ENCODE peak calls at places on chromosomes 7 and 10, in six cellular contexts. K is GM06990, N is epithelial cell of esophagus, I is skeletal muscle cell, Z is brain microvascular endothelial cell, Y is spleen. J is an unnamed sample.
A peak's percentile ranks its signal among the peaks of the same experiment; 100 is the strongest.

GRCh38 chr7:134140889-134141867 is 14.0 kb downstream of the LRGUK start:
- DNase-seq in Z (peak; percentile 57), K (peak; percentile 13), N (peak; percentile 54), Y (peak; percentile 82), I (no peak), J (peak; percentile 84)

GRCh38 chr10:131726460-131726861 is 174.3 kb upstream of the PPP2R2D start:
- DNase-seq in N (no peak), K (no peak), Z (no peak), Y (peak; percentile 79), I (no peak), J (no peak)

GRCh38 chr10:129063877-129064276 is 403.2 kb upstream of the MGMT start:
- DNase-seq in Z (no peak), Y (peak; percentile 23), K (no peak), I (no peak), N (no peak), J (no peak)

GRCh38 chr10:19811517-19811916 is 4.7 kb upstream of the PLXDC2 start:
- DNase-seq in N (peak; percentile 42), Z (peak; percentile 41), Y (no peak), K (no peak), I (no peak), J (peak; percentile 35)

GRCh38 chr7:2017483-2017891 is 215.3 kb downstream of the MAD1L1 start:
- DNase-seq in K (no peak), Z (no peak), Y (no peak), I (no peak), N (no peak), J (no peak)

GRCh38 chr7:47266799-47267198 is 315.1 kb downstream of the TNS3 start:
- DNase-seq in K (no peak), I (no peak), Z (peak; percentile 11), Y (peak; percentile 62), N (peak; percentile 15), J (peak; percentile 44)

GRCh38 chr10:117413928-117414618 is 38.8 kb upstream of the PDZD8 start:
- DNase-seq in K (no peak), N (peak; percentile 93), Z (no peak), I (peak; percentile 8), Y (no peak), J (peak; percentile 93)

GRCh38 chr7:23333671-23334246 is 34.6 kb downstream of the MALSU1 start:
- DNase-seq in Z (peak; percentile 90), Y (no peak), N (peak; percentile 93), K (no peak), I (peak; percentile 96), J (peak; percentile 89)

GRCh38 chr7:117480978-117481377 is 1.2 kb downstream of the CFTR start:
- DNase-seq in Y (no peak), N (no peak), I (no peak), K (no peak), Z (no peak), J (no peak)

GRCh38 chr10:79146611-79147130 is 77.9 kb downstream of the ZMIZ1 start:
- DNase-seq in N (no peak), Y (peak; percentile 89), I (no peak), K (no peak), Z (no peak), J (peak; percentile 51)

GRCh38 chr10:46787321-46787615 is 124.0 kb upstream of the PTPN20 start:
- DNase-seq in I (no peak), N (peak; percentile 67), Y (no peak), K (no peak), Z (peak; percentile 64), J (peak; percentile 71)

GRCh38 chr7:80467069-80467468 is 44.8 kb downstream of the GNAT3 start:
- DNase-seq in Z (peak; percentile 12), Y (no peak), N (no peak), K (no peak), I (no peak), J (no peak)

GRCh38 chr7:93148727-93149126 is 542 bp upstream of the SAMD9L start:
- DNase-seq in I (no peak), N (no peak), Y (no peak), Z (no peak), K (no peak), J (no peak)

GRCh38 chr7:93146465-93147127 is 1.6 kb downstream of the SAMD9L start:
- DNase-seq in I (no peak), N (no peak), Y (no peak), Z (no peak), K (no peak), J (no peak)

GRCh38 chr7:93148135-93148534 is at the start of gene SAMD9L:
- DNase-seq in Z (no peak), Y (no peak), N (peak; percentile 20), I (no peak), K (no peak), J (peak; percentile 19)

GRCh38 chr7:93146036-93146435 is 2.1 kb downstream of the SAMD9L start:
- DNase-seq in I (no peak), Z (no peak), N (no peak), K (no peak), Y (no peak), J (no peak)

GRCh38 chr7:93147358-93147757 is 827 bp downstream of the SAMD9L start:
- DNase-seq in I (no peak), Y (peak; percentile 64), K (no peak), Z (peak; percentile 45), N (peak; percentile 21), J (peak; percentile 66)
- H3K4me3 ChIP-seq in I (peak overlapping the region; percentile 22), Y (peak overlapping the region; percentile 58), K (peak overlapping the region; percentile 79), Z (peak overlapping the region; percentile 16), N (peak overlapping the region; percentile 0), J (peak overlapping the region; percentile 65)

GRCh38 chr7:27109533-27110162 is 7.2 kb upstream of the HOXA2 start:
- DNase-seq in N (no peak), Z (no peak), K (no peak), I (no peak), Y (no peak), J (no peak)
- H3K4me3 ChIP-seq in N (no peak overlapping the region), Z (no peak overlapping the region), K (no peak overlapping the region), I (no peak overlapping the region), Y (no peak overlapping the region), J (no peak overlapping the region)

GRCh38 chr7:64888901-64889685 is 14.0 kb upstream of the ZNF273 start:
- DNase-seq in I (no peak), Z (no peak), N (peak; percentile 14), Y (peak; percentile 88), K (no peak), J (no peak)
- H3K4me3 ChIP-seq in I (peak overlapping the region; percentile 32), Z (peak overlapping the region; percentile 41), N (peak overlapping the region; percentile 31), Y (peak overlapping the region; percentile 52), K (no peak overlapping the region), J (peak overlapping the region; percentile 35)

DNA sequence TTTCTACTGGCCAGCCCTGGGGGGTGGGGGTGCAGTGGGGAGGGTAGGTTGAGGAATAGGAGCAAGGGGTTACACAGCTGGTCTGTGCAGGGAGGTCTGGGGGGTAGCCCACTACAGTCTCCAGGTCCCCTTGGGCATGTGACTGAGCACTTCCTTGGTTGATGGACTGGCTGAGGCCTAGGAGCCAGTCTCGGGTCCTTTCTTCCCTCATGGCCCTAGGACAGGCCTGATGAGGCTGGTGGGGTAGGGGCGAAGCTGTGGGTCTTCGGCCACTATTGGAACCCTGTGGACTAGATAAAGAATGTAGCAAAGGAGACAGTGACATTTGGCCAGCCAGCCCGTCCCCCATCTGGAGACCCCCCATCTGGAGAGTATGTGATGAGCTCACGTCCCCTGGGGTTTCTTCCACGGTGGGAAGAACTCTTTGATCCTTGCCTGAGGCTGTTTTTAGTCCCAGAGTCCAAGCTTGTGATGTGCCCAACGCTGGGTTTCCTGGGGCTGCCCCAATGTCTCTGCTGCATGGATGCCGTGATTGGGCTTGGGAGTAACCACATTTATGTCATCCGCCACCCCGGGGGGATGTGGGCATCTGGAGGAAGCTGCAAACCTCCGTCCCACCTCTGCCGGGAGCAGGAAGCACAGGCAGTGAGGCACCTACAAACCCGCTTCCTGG is 20.7 kb downstream of the FAM241B start:
- DNase-seq in K (no peak), Z (no peak), N (no peak), I (no peak), Y (peak; percentile 47), J (no peak)
- H3K4me3 ChIP-seq in K (no peak overlapping the region), Z (no peak overlapping the region), N (no peak overlapping the region), I (no peak overlapping the region), Y (no peak overlapping the region), J (no peak overlapping the region)

GRCh38 chr10:90481326-90481923 is 376.4 kb downstream of the HTR7 start:
- DNase-seq in K (no peak), N (peak; percentile 24), Z (peak; percentile 1), Y (no peak), I (no peak), J (no peak)

GRCh38 chr10:90480466-90480865 is 377.4 kb downstream of the HTR7 start:
- DNase-seq in I (no peak), Y (no peak), N (peak; percentile 74), Z (no peak), K (no peak), J (no peak)

GRCh38 chr10:90484518-90484917 is 373.3 kb downstream of the HTR7 start:
- DNase-seq in Z (peak; percentile 7), Y (no peak), N (peak; percentile 99), K (no peak), I (no peak), J (peak; percentile 29)
- H3K4me3 ChIP-seq in Z (no peak overlapping the region), Y (no peak overlapping the region), N (no peak overlapping the region), K (no peak overlapping the region), I (no peak overlapping the region), J (no peak overlapping the region)

GRCh38 chr7:64611717-64612116 is 48.8 kb upstream of the ZNF680 start:
- DNase-seq in Y (no peak), Z (no peak), K (no peak), I (no peak), N (no peak), J (no peak)
- H3K4me3 ChIP-seq in Y (no peak overlapping the region), Z (no peak overlapping the region), K (no peak overlapping the region), I (no peak overlapping the region), N (no peak overlapping the region), J (no peak overlapping the region)

DNA sequence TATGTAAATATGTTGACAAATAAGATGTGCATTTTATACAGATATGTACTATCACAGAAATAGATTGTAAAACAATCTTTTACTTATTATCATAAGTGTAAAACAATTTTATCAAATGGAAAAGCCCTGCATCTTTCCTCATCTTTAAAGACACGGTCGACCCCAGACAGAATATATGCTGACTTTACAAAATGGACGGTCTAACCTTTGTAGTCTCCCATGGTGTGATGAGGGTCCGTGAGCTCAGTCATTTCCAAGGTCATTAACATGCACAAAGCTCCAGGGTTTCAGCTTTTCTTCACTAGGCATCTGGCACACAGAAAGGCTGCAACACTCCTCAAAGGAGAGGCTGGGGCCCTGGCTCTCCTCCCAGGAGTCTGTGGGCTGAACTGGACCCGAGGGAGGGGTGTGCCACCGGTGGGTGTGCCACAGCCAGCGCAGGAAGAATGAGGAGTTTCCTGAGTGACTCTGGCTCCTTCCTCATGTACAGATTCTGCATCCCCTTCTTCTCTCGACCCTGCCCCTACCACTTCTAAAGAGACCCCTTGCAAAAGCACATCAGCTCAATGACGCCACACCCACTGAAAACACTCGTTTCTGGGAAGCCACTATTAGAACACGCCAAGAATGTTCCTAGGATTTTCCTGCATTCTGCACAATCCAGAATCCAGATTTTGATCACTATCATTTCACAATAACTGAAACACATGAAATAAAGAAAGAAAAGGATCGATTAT is 26.2 kb upstream of the ABLIM1 start:
- DNase-seq in N (peak; percentile 64), Z (no peak), I (no peak), K (no peak), Y (no peak), J (no peak)
- H3K4me3 ChIP-seq in N (peak overlapping the region; percentile 2), Z (peak overlapping the region; percentile 24), I (no peak overlapping the region), K (no peak overlapping the region), Y (no peak overlapping the region), J (peak overlapping the region; percentile 24)

GRCh38 chr7:75913437-75913836 is 1.5 kb upstream of the POR start:
- DNase-seq in K (no peak), Z (no peak), Y (no peak), I (no peak), N (no peak), J (no peak)
- H3K4me3 ChIP-seq in K (no peak overlapping the region), Z (no peak overlapping the region), Y (no peak overlapping the region), I (no peak overlapping the region), N (no peak overlapping the region), J (no peak overlapping the region)

J was measured in foreskin fibroblast.